ENCODE peak calls at places on chromosomes 3 and 15, in nine cellular contexts. J is AG04450; B is MM.1S; X is breast epithelium; D is CD8-positive, alpha-beta memory T cell; Q is stomach; T is uterus; M is T-helper 17 cell; Z is gastrocnemius medialis. P is an unnamed sample.

GRCh38 chr3:14142567-14143270 is 17.9 kb downstream of the TMEM43 start:
- DNase-seq in J (no peak), B (no peak), X (peak; percentile 44), D (peak; percentile 84), Q (no peak), T (peak; percentile 15), M (peak; percentile 59), Z (no peak), P (no peak)

GRCh38 chr3:59412506-59412905 is 362.7 kb upstream of the CFAP20DC start:
- DNase-seq in J (no peak), B (no peak), X (no peak), D (no peak), Q (no peak), T (no peak), M (no peak), Z (no peak), P (no peak)

GRCh38 chr3:100023595-100023994 is 90.7 kb downstream of the FILIP1L start:
- DNase-seq in J (no peak), B (no peak), X (no peak), D (no peak), Q (no peak), T (no peak), M (no peak), Z (no peak), P (no peak)

GRCh38 chr3:38627956-38628355 is 21.5 kb downstream of the SCN5A start:
- DNase-seq in J (no peak), B (peak; percentile 16), X (no peak), D (no peak), Q (no peak), T (no peak), M (no peak), Z (no peak), P (no peak)

GRCh38 chr3:129824926-129825541 is 68.5 kb downstream of the TMCC1 start:
- DNase-seq in J (peak; percentile 7), B (peak; percentile 52), X (no peak), D (peak; percentile 62), Q (no peak), T (no peak), M (peak; percentile 18), Z (no peak), P (peak; percentile 79)

GRCh38 chr3:29185706-29186105 is 95.2 kb upstream of the RBMS3 start:
- DNase-seq in J (no peak), B (no peak), X (no peak), D (no peak), Q (no peak), T (no peak), M (no peak), Z (no peak), P (no peak)

GRCh38 chr3:7977245-7978103 is 524.1 kb upstream of the LMCD1 start:
- DNase-seq in J (no peak), B (no peak), X (no peak), D (no peak), Q (no peak), T (no peak), M (no peak), Z (no peak), P (no peak)

GRCh38 chr3:144557515-144557914 is 585.9 kb downstream of the DIPK2A start:
- DNase-seq in J (no peak), B (no peak), X (no peak), D (no peak), Q (no peak), T (no peak), M (no peak), Z (no peak), P (no peak)

GRCh38 chr3:112640333-112640863 is 545 bp downstream of the CCDC80 start:
- DNase-seq in J (peak; percentile 68), B (no peak), X (no peak), D (no peak), Q (no peak), T (peak; percentile 59), M (no peak), Z (no peak), P (no peak)

GRCh38 chr15:41996376-41996775 is 24.0 kb upstream of the EHD4 start:
- DNase-seq in J (no peak), B (no peak), X (no peak), D (no peak), Q (no peak), T (no peak), M (no peak), Z (no peak), P (no peak)

GRCh38 chr15:98785796-98786581 is 137.7 kb downstream of the IGF1R start:
- DNase-seq in J (no peak), B (no peak), X (no peak), D (no peak), Q (peak; percentile 63), T (no peak), M (no peak), Z (no peak), P (peak; percentile 49)

GRCh38 chr3:152438706-152439105 is 170.0 kb downstream of the MBNL1 start:
- DNase-seq in J (no peak), B (no peak), X (no peak), D (no peak), Q (no peak), T (no peak), M (no peak), Z (no peak), P (no peak)

GRCh38 chr3:155208183-155208582 is 85.3 kb downstream of the STRIT1 start:
- DNase-seq in J (no peak), B (peak; percentile 17), X (no peak), D (no peak), Q (no peak), T (no peak), M (no peak), Z (no peak), P (no peak)

GRCh38 chr3:59320080-59320479 is 270.3 kb upstream of the CFAP20DC start:
- DNase-seq in J (no peak), B (no peak), X (no peak), D (no peak), Q (no peak), T (no peak), M (no peak), Z (no peak), P (no peak)

DNA sequence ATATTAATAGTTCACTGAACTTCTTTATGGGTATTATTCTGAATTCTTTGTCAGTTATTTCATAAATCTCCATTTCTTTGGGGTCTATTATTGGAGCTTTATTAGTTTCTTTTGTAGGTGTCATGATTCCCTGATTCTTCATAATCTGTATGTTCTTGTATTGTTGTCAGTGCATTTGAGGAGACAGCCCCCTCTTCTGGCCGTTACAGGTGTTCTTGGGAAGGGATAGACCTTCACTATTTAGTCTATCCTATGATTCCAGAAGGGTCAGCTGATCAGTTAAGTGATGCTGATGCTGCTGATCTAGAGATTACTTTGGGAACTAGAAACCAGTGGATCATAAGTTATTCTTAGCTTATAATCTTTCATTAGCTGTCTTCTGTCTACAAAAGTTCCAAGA is 34.9 kb downstream of the TMEM39A start:
- DNase-seq in J (no peak), B (no peak), X (no peak), D (no peak), Q (no peak), T (no peak), M (no peak), Z (no peak), P (no peak)
- H3K9me3 ChIP-seq in J (peaks cover 9% of the 10 kb centered on the region), B (no peaks in the 10 kb centered on the region), X (peaks cover 14% of the 10 kb centered on the region), D (peaks cover 24% of the 10 kb centered on the region), Q (peaks cover 60% of the 10 kb centered on the region), T (no peaks in the 10 kb centered on the region), M (peaks cover 23% of the 10 kb centered on the region), Z (peaks cover 13% of the 10 kb centered on the region), P (no peaks in the 10 kb centered on the region)

GRCh38 chr3:40627095-40627494 is 102.3 kb downstream of the ZNF621 start:
- DNase-seq in J (no peak), B (no peak), X (no peak), D (no peak), Q (no peak), T (no peak), M (no peak), Z (no peak), P (no peak)

GRCh38 chr3:40628984-40629383 is 104.2 kb downstream of the ZNF621 start:
- DNase-seq in J (no peak), B (no peak), X (no peak), D (no peak), Q (no peak), T (no peak), M (no peak), Z (no peak), P (no peak)

GRCh38 chr3:40631341-40631995 is 106.7 kb downstream of the ZNF621 start:
- DNase-seq in J (no peak), B (no peak), X (no peak), D (no peak), Q (no peak), T (no peak), M (no peak), Z (no peak), P (peak; percentile 18)
- H3K9me3 ChIP-seq in J (no peaks in the 10 kb centered on the region), B (no peaks in the 10 kb centered on the region), X (peaks cover 15% of the 10 kb centered on the region), D (no peaks in the 10 kb centered on the region), Q (peaks cover 16% of the 10 kb centered on the region), T (no peaks in the 10 kb centered on the region), M (no peaks in the 10 kb centered on the region), Z (peaks cover 5% of the 10 kb centered on the region), P (no peaks in the 10 kb centered on the region)

DNA sequence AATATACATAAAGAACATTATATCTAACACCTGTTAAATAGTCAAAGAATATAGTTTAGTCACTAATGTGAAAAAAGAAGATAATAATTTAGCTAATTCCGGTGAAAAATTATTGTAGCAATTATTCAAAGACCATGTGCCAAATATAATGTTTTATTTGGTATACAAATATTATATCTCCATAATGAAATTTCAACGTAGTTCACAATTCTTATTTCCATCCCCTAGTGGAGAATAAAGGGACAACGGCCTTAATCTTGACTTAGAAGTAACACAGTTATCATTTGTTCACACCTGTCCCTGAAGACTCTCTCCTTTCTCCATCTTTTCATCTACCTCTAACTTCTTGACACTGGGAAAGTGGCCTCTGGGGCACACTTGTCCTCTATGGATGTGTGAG is 213.4 kb downstream of the ERC2 start:
- DNase-seq in J (no peak), B (no peak), X (no peak), D (no peak), Q (no peak), T (no peak), M (no peak), Z (no peak), P (no peak)
- H3K9me3 ChIP-seq in J (no peaks in the 10 kb centered on the region), B (no peaks in the 10 kb centered on the region), X (no peaks in the 10 kb centered on the region), D (no peaks in the 10 kb centered on the region), Q (no peaks in the 10 kb centered on the region), T (no peaks in the 10 kb centered on the region), M (no peaks in the 10 kb centered on the region), Z (no peaks in the 10 kb centered on the region), P (no peaks in the 10 kb centered on the region)

GRCh38 chr15:67820147-67820991 is 4.9 kb upstream of the SKOR1 start:
- DNase-seq in J (no peak), B (no peak), X (no peak), D (no peak), Q (no peak), T (no peak), M (no peak), Z (no peak), P (no peak)

GRCh38 chr15:67822537-67823370 is 2.6 kb upstream of the SKOR1 start:
- DNase-seq in J (no peak), B (no peak), X (no peak), D (no peak), Q (no peak), T (no peak), M (no peak), Z (no peak), P (no peak)

GRCh38 chr15:67820992-67821783 is 4.1 kb upstream of the SKOR1 start:
- DNase-seq in J (no peak), B (no peak), X (no peak), D (no peak), Q (peak; percentile 47), T (no peak), M (peak; percentile 14), Z (no peak), P (no peak)

GRCh38 chr15:67823371-67824156 is 1.7 kb upstream of the SKOR1 start:
- DNase-seq in J (no peak), B (no peak), X (no peak), D (no peak), Q (no peak), T (no peak), M (no peak), Z (no peak), P (no peak)

GRCh38 chr15:67821784-67822451 is 3.4 kb upstream of the SKOR1 start:
- DNase-seq in J (no peak), B (no peak), X (no peak), D (no peak), Q (no peak), T (no peak), M (no peak), Z (no peak), P (no peak)
- H3K9me3 ChIP-seq in J (peaks cover 24% of the 10 kb centered on the region), B (no peaks in the 10 kb centered on the region), X (no peaks in the 10 kb centered on the region), D (no peaks in the 10 kb centered on the region), Q (no peaks in the 10 kb centered on the region), T (no peaks in the 10 kb centered on the region), M (no peaks in the 10 kb centered on the region), Z (no peaks in the 10 kb centered on the region), P (no peaks in the 10 kb centered on the region)

P was measured in small intestine.